ENCODE peak calls at places on chromosomes 13 and 19, in six cellular contexts. N is H9, R is thyroid gland, J is GM23338, X is dorsolateral prefrontal cortex, D is WTC11. Q is an unnamed sample.

GRCh38 chr19:16319466-16319865 is 5.2 kb upstream of the KLF2 start:
- DNase-seq in N (no peak), R (no peak), J (no peak), X (no peak), D (no peak), Q (no peak)

GRCh38 chr13:110549795-110550160 is 11.7 kb downstream of the RAB20 start:
- DNase-seq in N (no peak), R (no peak), J (no peak), X (no peak), D (no peak), Q (no peak)

GRCh38 chr13:80173224-80173623 is 167.7 kb downstream of the SPRY2 start:
- DNase-seq in N (no peak), R (no peak), J (no peak), X (no peak), D (no peak), Q (no peak)

GRCh38 chr13:31797154-31797775 is 57.9 kb downstream of the RXFP2 start:
- DNase-seq in N (no peak), R (no peak), J (peak; percentile 63), X (no peak), D (no peak), Q (peak; percentile 49)

GRCh38 chr19:38512277-38512676 is 78.8 kb downstream of the RYR1 start:
- DNase-seq in N (no peak), R (no peak), J (no peak), X (no peak), D (no peak), Q (no peak)

GRCh38 chr13:98384739-98385138 is 192.2 kb downstream of the STK24 start:
- DNase-seq in N (no peak), R (peak; percentile 41), J (no peak), X (no peak), D (no peak), Q (peak; percentile 33)

GRCh38 chr13:113980489-113981064 is 6.7 kb upstream of the C13orf46 start:
- DNase-seq in N (no peak), R (no peak), J (no peak), X (peak; percentile 33), D (no peak), Q (no peak)

GRCh38 chr13:80256352-80256932 is 84.5 kb downstream of the SPRY2 start:
- DNase-seq in N (no peak), R (no peak), J (no peak), X (no peak), D (no peak), Q (no peak)

GRCh38 chr13:72666391-72666790 is 61.0 kb downstream of the MZT1 start:
- DNase-seq in N (no peak), R (no peak), J (no peak), X (no peak), D (no peak), Q (no peak)

GRCh38 chr13:68813397-68813796 is 1294.2 kb upstream of the ATXN8OS start:
- DNase-seq in N (no peak), R (no peak), J (no peak), X (no peak), D (no peak), Q (no peak)

GRCh38 chr13:50990540-50991506 is 81.2 kb downstream of the RNASEH2B start:
- DNase-seq in N (peak; percentile 49), R (no peak), J (peak; percentile 44), X (peak; percentile 69), D (no peak), Q (no peak)

GRCh38 chr19:2700660-2701360 is 1.7 kb downstream of the GNG7 start:
- DNase-seq in N (no peak), R (no peak), J (peak; percentile 53), X (no peak), D (no peak), Q (no peak)

GRCh38 chr13:50594276-50594970 is 249.1 kb downstream of the DLEU7 start:
- DNase-seq in N (peak; percentile 51), R (no peak), J (peak; percentile 48), X (no peak), D (peak; percentile 43), Q (no peak)

GRCh38 chr19:46728208-46728607 is 11.3 kb upstream of the PRKD2 start:
- DNase-seq in N (no peak), R (no peak), J (no peak), X (no peak), D (no peak), Q (no peak)

GRCh38 chr19:37953576-37954303 is 46.7 kb downstream of the SIPA1L3 start:
- DNase-seq in N (no peak), R (no peak), J (peak; percentile 62), X (no peak), D (no peak), Q (no peak)

GRCh38 chr19:18672606-18673337 is 10.7 kb upstream of the CRTC1 start:
- DNase-seq in N (peak; percentile 63), R (peak; percentile 39), J (peak; percentile 59), X (no peak), D (no peak), Q (no peak)

GRCh38 chr13:74067818-74068217 is 66.4 kb downstream of the KLF12 start:
- DNase-seq in N (no peak), R (no peak), J (no peak), X (no peak), D (no peak), Q (no peak)

GRCh38 chr13:33649212-33649917 is 168.6 kb upstream of the RFC3 start:
- DNase-seq in N (no peak), R (no peak), J (no peak), X (no peak), D (no peak), Q (peak; percentile 35)

GRCh38 chr19:4134351-4134750 is 10.4 kb upstream of the MAP2K2 start:
- DNase-seq in N (no peak), R (no peak), J (no peak), X (no peak), D (no peak), Q (no peak)

GRCh38 chr13:100163375-100163774 is 74.5 kb downstream of the PCCA start:
- DNase-seq in N (no peak), R (no peak), J (no peak), X (no peak), D (no peak), Q (no peak)

GRCh38 chr13:113118328-113119021 is 4.1 kb upstream of the F10 start:
- DNase-seq in N (no peak), R (no peak), J (no peak), X (no peak), D (no peak), Q (no peak)

GRCh38 chr19:58520257-58520599 is 618 bp upstream of the ZBTB45 start:
- DNase-seq in N (no peak), R (no peak), J (no peak), X (no peak), D (no peak), Q (no peak)

GRCh38 chr19:58519087-58519354 is 589 bp downstream of the ZBTB45 start:
- DNase-seq in N (peak; percentile 80), R (peak; percentile 63), J (peak; percentile 92), X (peak; percentile 73), D (peak; percentile 80), Q (peak; percentile 60)

GRCh38 chr19:58518261-58519086 is 1.1 kb downstream of the ZBTB45 start:
- DNase-seq in N (peak; percentile 32), R (no peak), J (no peak), X (no peak), D (no peak), Q (no peak)

GRCh38 chr19:58516964-58517833 is 2.4 kb downstream of the ZBTB45 start:
- DNase-seq in N (peak; percentile 26), R (no peak), J (peak; percentile 33), X (no peak), D (peak; percentile 42), Q (no peak)

GRCh38 chr19:58519355-58520256 is at the start of gene ZBTB45:
- DNase-seq in N (peak; percentile 95), R (peak; percentile 93), J (peak; percentile 97), X (peak; percentile 93), D (peak; percentile 92), Q (peak; percentile 97)
- TF ChIP-seq CTCF in N (peak; percentile 68), R (peak; percentile 50), J (peak; percentile 86), X (peak; percentile 68), D (peak; percentile 75), Q (peak; percentile 77)

DNA sequence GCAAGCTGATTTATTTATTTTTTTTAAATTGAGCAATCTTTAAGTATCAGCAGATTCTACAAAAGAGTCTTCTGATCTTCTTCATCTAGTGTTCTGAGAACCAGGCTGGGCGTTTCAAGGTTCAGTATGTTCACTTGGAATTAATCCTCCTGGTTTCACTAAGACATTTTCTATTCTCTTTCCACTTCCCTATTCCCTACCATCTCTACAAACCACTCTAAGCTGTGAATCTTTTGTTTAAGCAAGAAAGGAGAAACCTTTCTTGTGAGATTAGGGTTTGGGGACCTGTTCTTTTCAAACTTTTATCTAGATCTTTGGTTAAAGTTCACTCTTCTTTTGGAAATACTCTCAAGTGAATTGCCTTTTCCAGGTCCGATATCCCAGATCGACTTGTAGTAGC is 59.3 kb downstream of the URI1 start:
- DNase-seq in N (no peak), R (no peak), J (no peak), X (no peak), D (no peak), Q (no peak)
- TF ChIP-seq CTCF in N (no peak), R (no peak), J (no peak), X (no peak), D (no peak), Q (no peak)

DNA sequence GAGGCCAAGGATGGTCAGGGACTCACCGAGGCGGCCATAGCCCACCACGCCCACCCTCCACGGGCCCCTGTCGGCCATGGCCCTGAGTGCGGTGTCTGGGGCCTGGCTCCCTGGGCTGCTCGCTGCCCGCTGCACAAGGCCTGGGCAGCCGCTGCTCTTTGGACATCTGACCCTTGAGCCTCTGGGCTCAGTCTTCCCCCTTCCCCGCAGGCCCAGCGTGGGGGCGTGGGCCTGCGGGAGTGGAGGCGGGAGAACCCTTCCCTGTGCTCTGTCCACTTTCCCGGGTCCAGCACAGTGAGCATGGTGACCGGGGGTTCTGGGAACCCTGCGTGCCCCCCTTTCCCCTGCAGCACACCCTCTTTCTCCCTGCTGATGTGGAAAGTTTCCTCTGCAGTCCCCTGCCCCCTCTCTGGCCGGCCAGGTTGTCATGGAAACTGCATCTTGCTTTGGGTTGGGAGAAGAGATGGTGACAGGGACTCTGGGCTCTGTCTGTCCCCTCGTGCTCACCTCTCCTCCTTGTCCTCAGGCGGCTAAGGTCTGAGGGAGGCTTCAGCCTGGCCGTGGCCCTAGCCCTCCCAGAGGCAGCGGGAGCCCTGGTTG is at the start of gene ASPDH:
- DNase-seq in N (no peak), R (no peak), J (no peak), X (no peak), D (no peak), Q (no peak)
- TF ChIP-seq CTCF in N (no peak), R (no peak), J (no peak), X (no peak), D (no peak), Q (no peak)

DNA sequence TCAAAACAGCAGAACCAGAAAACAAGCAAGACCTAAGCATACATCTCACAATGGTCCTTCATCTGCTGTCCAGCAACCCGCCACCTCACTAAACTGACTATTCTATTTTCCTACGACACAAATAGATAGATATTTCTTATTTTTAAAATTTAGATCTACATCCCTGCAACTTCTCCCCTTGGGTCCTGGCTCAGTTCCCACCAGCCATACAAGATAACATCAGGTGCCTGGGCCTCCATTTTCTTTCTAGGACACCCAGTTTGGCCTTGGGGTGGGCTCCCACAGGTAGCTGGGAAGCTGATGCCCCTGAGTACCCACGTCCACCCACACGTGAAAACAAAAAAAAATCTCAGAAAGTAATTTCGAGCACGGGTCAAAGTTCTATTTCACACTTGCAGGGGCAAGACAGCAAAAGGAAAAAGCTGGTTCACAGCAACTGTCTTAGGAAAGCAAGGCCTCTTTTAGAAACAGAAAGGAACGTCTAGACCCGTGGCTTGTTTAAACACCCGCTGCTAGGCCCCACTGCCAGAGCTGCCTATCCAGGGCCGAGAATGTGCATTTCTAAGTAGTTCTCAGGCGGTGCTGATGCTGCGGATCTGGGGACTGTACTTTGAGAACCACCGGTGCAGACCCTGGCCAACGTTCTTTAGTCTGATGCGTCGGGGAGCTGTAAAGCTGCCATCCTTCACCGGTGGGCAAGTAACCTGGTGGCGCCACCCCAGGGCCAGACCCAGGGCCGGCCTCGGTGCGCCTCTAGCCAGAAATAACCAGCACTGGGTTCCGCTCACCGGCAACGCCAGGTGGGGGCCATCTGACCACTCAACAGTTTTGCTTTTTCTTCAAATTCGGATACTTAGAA is 47.3 kb downstream of the TGDS start:
- DNase-seq in N (peak; percentile 81), R (peak; percentile 70), J (peak; percentile 80), X (peak; percentile 61), D (peak; percentile 73), Q (no peak)
- TF ChIP-seq CTCF in N (peak; percentile 47), R (no peak), J (peak; percentile 54), X (no peak), D (no peak), Q (peak; percentile 22)

Q was measured in HFFc6.